ENCODE peak calls at places on chromosomes 11 and 22, in six cellular contexts. Y is GM13977, A is brain microvascular endothelial cell, M is esophagus squamous epithelium, G is neural crest cell, Z is A549. R is an unnamed sample.

GRCh38 chr11:134856371-134856971 is 444.4 kb upstream of the B3GAT1 start:
- DNase-seq in A (no peak), Y (no peak), M (no peak), G (no peak), Z (no peak), R (no peak)

GRCh38 chr11:73040046-73040445 is 102.1 kb downstream of the FCHSD2 start:
- DNase-seq in Z (no peak), M (no peak), A (no peak), Y (no peak), G (no peak), R (no peak)

GRCh38 chr22:26546282-26546681 is 34.0 kb upstream of the TFIP11 start:
- DNase-seq in Z (no peak), A (no peak), M (no peak), G (no peak), Y (no peak), R (no peak)

GRCh38 chr11:75100314-75100713 is 3.6 kb upstream of the OR2AT4 start:
- DNase-seq in Y (peak), Z (peak), G (no peak), A (peak), M (no peak), R (no peak)

GRCh38 chr11:34610324-34611041 is 10.4 kb upstream of the EHF start:
- DNase-seq in Z (no peak), G (no peak), A (no peak), M (no peak), Y (no peak), R (no peak)

GRCh38 chr11:6681949-6682348 is 1.2 kb downstream of the MRPL17 start:
- DNase-seq in A (peak), Z (no peak), Y (no peak), G (no peak), M (no peak), R (no peak)

GRCh38 chr11:64842366-64842759 is 2.1 kb downstream of the CDC42BPG start:
- DNase-seq in A (no peak), Z (no peak), Y (no peak), G (no peak), M (no peak), R (no peak)

GRCh38 chr11:134536677-134537076 is 124.6 kb upstream of the B3GAT1 start:
- DNase-seq in Z (no peak), A (no peak), G (no peak), Y (no peak), M (no peak), R (no peak)

GRCh38 chr22:49962751-49963646 is 2.4 kb downstream of the PIM3 start:
- DNase-seq in G (no peak), Z (no peak), M (no peak), A (no peak), Y (no peak), R (peak)

GRCh38 chr11:1785749-1786261 is 22.1 kb upstream of the CTSD start:
- DNase-seq in Z (no peak), G (no peak), M (no peak), Y (no peak), A (no peak), R (no peak)
- TF ChIP-seq CTCF in Z (no peak), G (no peak), M (no peak), Y (no peak), A (no peak), R (no peak)

DNA sequence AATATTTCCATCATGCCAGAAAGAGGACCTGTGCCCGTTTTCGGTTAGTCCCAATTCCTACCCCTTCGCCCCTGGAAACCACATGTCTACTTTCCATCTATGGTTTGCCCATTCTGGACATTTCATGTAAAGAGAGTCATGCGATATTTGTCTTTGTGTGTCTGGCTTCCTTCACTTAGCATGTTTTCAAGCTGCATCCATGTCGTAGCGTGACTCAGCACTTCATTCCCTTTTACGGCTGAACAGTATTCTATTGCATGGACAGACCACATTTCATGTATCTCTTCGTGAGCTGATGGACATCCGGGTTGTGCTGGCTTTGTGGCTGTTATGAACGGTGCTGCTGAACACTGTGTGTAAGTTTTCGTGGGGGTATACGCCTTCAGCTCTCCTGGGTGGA is 43.4 kb downstream of the SCUBE1 start:
- DNase-seq in A (no peak), M (no peak), Z (no peak), Y (no peak), G (no peak), R (no peak)
- TF ChIP-seq CTCF in A (no peak), M (no peak), Z (no peak), Y (no peak), G (no peak), R (no peak)

GRCh38 chr11:122398851-122399250 is 256.7 kb upstream of the UBASH3B start:
- DNase-seq in M (no peak), Y (no peak), G (no peak), A (no peak), Z (no peak), R (no peak)
- TF ChIP-seq CTCF in M (no peak), Y (no peak), G (no peak), A (no peak), Z (no peak), R (no peak)

GRCh38 chr11:133219543-133219942 is 312.8 kb downstream of the OPCML start:
- DNase-seq in Z (no peak), A (no peak), M (no peak), G (no peak), Y (no peak), R (no peak)
- TF ChIP-seq CTCF in Z (no peak), A (no peak), M (no peak), G (peak), Y (peak), R (no peak)

DNA sequence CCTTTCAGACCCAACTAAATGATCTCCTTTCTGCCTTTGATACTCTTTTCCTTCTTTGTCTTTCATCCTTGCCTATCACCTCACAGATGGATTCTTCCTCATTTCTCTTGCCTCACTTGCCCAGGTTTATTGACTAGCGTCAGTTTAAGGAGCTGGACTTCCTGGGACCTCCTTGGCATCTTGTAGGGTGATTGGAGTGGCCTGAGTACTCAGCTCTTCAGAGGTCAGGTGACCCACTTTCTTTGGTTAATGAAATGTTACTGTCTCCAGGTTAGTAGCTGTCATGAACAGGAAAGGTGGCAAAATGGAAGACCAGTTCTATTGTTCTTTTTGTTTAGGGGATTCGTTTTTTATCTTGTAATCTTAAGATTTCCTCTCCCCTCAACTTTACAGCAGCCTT is 4.6 kb upstream of the BACE1-AS start:
- DNase-seq in A (no peak), M (no peak), G (no peak), Y (no peak), Z (no peak), R (no peak)
- TF ChIP-seq CTCF in A (no peak), M (no peak), G (no peak), Y (no peak), Z (no peak), R (no peak)

GRCh38 chr11:17848709-17849108 is 114.1 kb downstream of the KCNC1 start:
- DNase-seq in G (no peak), M (no peak), A (no peak), Z (no peak), Y (no peak), R (no peak)

GRCh38 chr11:17851697-17852096 is 117.1 kb downstream of the KCNC1 start:
- DNase-seq in Z (no peak), A (no peak), M (no peak), G (no peak), Y (no peak), R (no peak)

GRCh38 chr11:17845431-17845881 is 110.9 kb downstream of the KCNC1 start:
- DNase-seq in Y (no peak), A (peak), M (no peak), Z (no peak), G (no peak), R (no peak)

GRCh38 chr11:17852246-17852645 is 117.7 kb downstream of the KCNC1 start:
- DNase-seq in A (no peak), Z (no peak), Y (no peak), G (no peak), M (no peak), R (no peak)

GRCh38 chr11:17846852-17847453 is 112.4 kb downstream of the KCNC1 start:
- DNase-seq in Y (no peak), A (peak), Z (no peak), M (no peak), G (no peak), R (no peak)
- TF ChIP-seq CTCF in Y (peak), A (peak), Z (no peak), M (no peak), G (peak), R (no peak)

DNA sequence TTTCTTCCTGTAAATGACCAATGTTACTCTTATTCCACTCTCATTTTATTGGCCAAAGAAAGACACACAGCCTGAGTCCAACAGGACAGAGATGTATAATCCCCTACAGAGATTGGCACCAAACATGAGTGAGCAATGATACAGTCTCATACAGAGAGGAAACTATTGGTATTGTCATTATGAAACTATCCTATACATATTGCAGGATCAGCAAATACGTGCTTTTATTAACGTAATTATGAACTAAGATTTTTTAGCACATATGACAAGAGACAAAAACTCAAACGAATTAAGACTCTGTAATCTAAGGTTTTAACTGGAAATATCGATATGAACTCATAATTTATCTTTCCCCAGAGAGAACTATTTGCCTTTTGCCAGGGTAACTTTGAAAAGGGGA is 99.3 kb upstream of the LDLRAD3 start:
- DNase-seq in G (no peak), Z (no peak), Y (no peak), M (no peak), A (no peak), R (no peak)
- TF ChIP-seq CTCF in G (no peak), Z (no peak), Y (no peak), M (no peak), A (no peak), R (no peak)

GRCh38 chr22:24937114-24937513 is 9.4 kb downstream of the LHFPL7 start:
- DNase-seq in Z (no peak), M (no peak), G (peak), Y (no peak), A (peak), R (no peak)
- TF ChIP-seq CTCF in Z (peak), M (no peak), G (peak), Y (no peak), A (peak), R (no peak)

R was measured in lower lobe of right lung.